ENCODE peak calls at places on chromosome 21, in seven cellular contexts. One of them, this sample, is unnamed.

GRCh38 chr21:46000731-46001641 is 19.4 kb downstream of the COL6A1 start:
- DNase-seq in pancreas: peak; percentile 52
- DNase-seq in choroid plexus epithelial cell: no peak
- DNase-seq in iris pigment epithelial cell: no peak
- DNase-seq in GM10248: no peak
- DNase-seq in breast epithelium: peak; percentile 49
- DNase-seq in stimulated activated CD4-positive, alpha-beta T cell treated with anti-CD3 and anti-CD28 coated beads, Interleukin-4, amount 100 ng/mL, for 4 hours: no peak
- DNase-seq in this sample: no peak

GRCh38 chr21:44657635-44658183 is at the start of gene KRTAP12-3:
- DNase-seq in pancreas: no peak
- DNase-seq in choroid plexus epithelial cell: no peak
- DNase-seq in iris pigment epithelial cell: no peak
- DNase-seq in GM10248: no peak
- DNase-seq in breast epithelium: no peak
- DNase-seq in stimulated activated CD4-positive, alpha-beta T cell treated with anti-CD3 and anti-CD28 coated beads, Interleukin-4, amount 100 ng/mL, for 4 hours: no peak
- DNase-seq in this sample: no peak

GRCh38 chr21:31236528-31236927 is 107.5 kb downstream of the TIAM1 start:
- DNase-seq in pancreas: no peak
- DNase-seq in choroid plexus epithelial cell: no peak
- DNase-seq in iris pigment epithelial cell: peak; percentile 53
- DNase-seq in GM10248: no peak
- DNase-seq in breast epithelium: no peak
- DNase-seq in stimulated activated CD4-positive, alpha-beta T cell treated with anti-CD3 and anti-CD28 coated beads, Interleukin-4, amount 100 ng/mL, for 4 hours: no peak
- DNase-seq in this sample: no peak

GRCh38 chr21:34846601-34847112 is 177.9 kb downstream of the CLIC6 start:
- DNase-seq in pancreas: no peak
- DNase-seq in choroid plexus epithelial cell: peak; percentile 93
- DNase-seq in iris pigment epithelial cell: peak; percentile 93
- DNase-seq in GM10248: no peak
- DNase-seq in breast epithelium: no peak
- DNase-seq in stimulated activated CD4-positive, alpha-beta T cell treated with anti-CD3 and anti-CD28 coated beads, Interleukin-4, amount 100 ng/mL, for 4 hours: no peak
- DNase-seq in this sample: no peak

GRCh38 chr21:42317341-42317741 is 2.1 kb upstream of the TFF3 start:
- DNase-seq in pancreas: no peak
- DNase-seq in choroid plexus epithelial cell: no peak
- DNase-seq in iris pigment epithelial cell: no peak
- DNase-seq in GM10248: no peak
- DNase-seq in breast epithelium: no peak
- DNase-seq in stimulated activated CD4-positive, alpha-beta T cell treated with anti-CD3 and anti-CD28 coated beads, Interleukin-4, amount 100 ng/mL, for 4 hours: no peak
- DNase-seq in this sample: peak; percentile 85

GRCh38 chr21:36949171-36950141 is 17.0 kb downstream of the HLCS start:
- DNase-seq in pancreas: no peak
- DNase-seq in choroid plexus epithelial cell: no peak
- DNase-seq in iris pigment epithelial cell: peak; percentile 27
- DNase-seq in GM10248: no peak
- DNase-seq in breast epithelium: no peak
- DNase-seq in stimulated activated CD4-positive, alpha-beta T cell treated with anti-CD3 and anti-CD28 coated beads, Interleukin-4, amount 100 ng/mL, for 4 hours: no peak
- DNase-seq in this sample: no peak

GRCh38 chr21:28719731-28720130 is 272.9 kb downstream of the LTN1 start:
- DNase-seq in pancreas: no peak
- DNase-seq in choroid plexus epithelial cell: peak; percentile 18
- DNase-seq in iris pigment epithelial cell: no peak
- DNase-seq in GM10248: no peak
- DNase-seq in breast epithelium: no peak
- DNase-seq in stimulated activated CD4-positive, alpha-beta T cell treated with anti-CD3 and anti-CD28 coated beads, Interleukin-4, amount 100 ng/mL, for 4 hours: no peak
- DNase-seq in this sample: no peak

GRCh38 chr21:29350246-29350779 is 51.6 kb downstream of the BACH1 start:
- DNase-seq in pancreas: no peak
- DNase-seq in choroid plexus epithelial cell: no peak
- DNase-seq in iris pigment epithelial cell: no peak
- DNase-seq in GM10248: no peak
- DNase-seq in breast epithelium: no peak
- DNase-seq in stimulated activated CD4-positive, alpha-beta T cell treated with anti-CD3 and anti-CD28 coated beads, Interleukin-4, amount 100 ng/mL, for 4 hours: no peak
- DNase-seq in this sample: no peak

GRCh38 chr21:18265955-18266354 is 21.3 kb downstream of the CHODL start:
- DNase-seq in pancreas: no peak
- DNase-seq in choroid plexus epithelial cell: peak; percentile 21
- DNase-seq in iris pigment epithelial cell: no peak
- DNase-seq in GM10248: no peak
- DNase-seq in breast epithelium: no peak
- DNase-seq in stimulated activated CD4-positive, alpha-beta T cell treated with anti-CD3 and anti-CD28 coated beads, Interleukin-4, amount 100 ng/mL, for 4 hours: no peak
- DNase-seq in this sample: no peak

GRCh38 chr21:33825898-33826297 is 89.7 kb downstream of the ATP5PO start:
- DNase-seq in pancreas: no peak
- DNase-seq in choroid plexus epithelial cell: peak; percentile 46
- DNase-seq in iris pigment epithelial cell: peak; percentile 62
- DNase-seq in GM10248: no peak
- DNase-seq in breast epithelium: no peak
- DNase-seq in stimulated activated CD4-positive, alpha-beta T cell treated with anti-CD3 and anti-CD28 coated beads, Interleukin-4, amount 100 ng/mL, for 4 hours: no peak
- DNase-seq in this sample: no peak

GRCh38 chr21:34583926-34584563 is 30.9 kb downstream of the RCAN1 start:
- DNase-seq in pancreas: no peak
- DNase-seq in choroid plexus epithelial cell: no peak
- DNase-seq in iris pigment epithelial cell: no peak
- DNase-seq in GM10248: no peak
- DNase-seq in breast epithelium: no peak
- DNase-seq in stimulated activated CD4-positive, alpha-beta T cell treated with anti-CD3 and anti-CD28 coated beads, Interleukin-4, amount 100 ng/mL, for 4 hours: no peak
- DNase-seq in this sample: no peak

GRCh38 chr21:14403681-14404318 is 20.9 kb upstream of the HSPA13 start:
- DNase-seq in pancreas: no peak
- DNase-seq in choroid plexus epithelial cell: peak; percentile 69
- DNase-seq in iris pigment epithelial cell: peak; percentile 42
- DNase-seq in GM10248: peak; percentile 29
- DNase-seq in breast epithelium: no peak
- DNase-seq in stimulated activated CD4-positive, alpha-beta T cell treated with anti-CD3 and anti-CD28 coated beads, Interleukin-4, amount 100 ng/mL, for 4 hours: no peak
- DNase-seq in this sample: peak; percentile 15

GRCh38 chr21:38479641-38480515 is 18.4 kb downstream of the ERG start:
- DNase-seq in pancreas: no peak
- DNase-seq in choroid plexus epithelial cell: no peak
- DNase-seq in iris pigment epithelial cell: no peak
- DNase-seq in GM10248: no peak
- DNase-seq in breast epithelium: no peak
- DNase-seq in stimulated activated CD4-positive, alpha-beta T cell treated with anti-CD3 and anti-CD28 coated beads, Interleukin-4, amount 100 ng/mL, for 4 hours: no peak
- DNase-seq in this sample: no peak

GRCh38 chr21:37984416-37984815 is 68.2 kb upstream of the KCNJ6 start:
- DNase-seq in pancreas: no peak
- DNase-seq in choroid plexus epithelial cell: no peak
- DNase-seq in iris pigment epithelial cell: no peak
- DNase-seq in GM10248: no peak
- DNase-seq in breast epithelium: no peak
- DNase-seq in stimulated activated CD4-positive, alpha-beta T cell treated with anti-CD3 and anti-CD28 coated beads, Interleukin-4, amount 100 ng/mL, for 4 hours: no peak
- DNase-seq in this sample: peak; percentile 36

GRCh38 chr21:45299026-45299863 is 11.6 kb upstream of the POFUT2 start:
- DNase-seq in pancreas: no peak
- DNase-seq in choroid plexus epithelial cell: peak; percentile 50
- DNase-seq in iris pigment epithelial cell: peak; percentile 68
- DNase-seq in GM10248: no peak
- DNase-seq in breast epithelium: peak; percentile 38
- DNase-seq in stimulated activated CD4-positive, alpha-beta T cell treated with anti-CD3 and anti-CD28 coated beads, Interleukin-4, amount 100 ng/mL, for 4 hours: no peak
- DNase-seq in this sample: no peak

GRCh38 chr21:29678616-29679015 is 261.2 kb downstream of the GRIK1 start:
- DNase-seq in pancreas: no peak
- DNase-seq in choroid plexus epithelial cell: peak; percentile 94
- DNase-seq in iris pigment epithelial cell: no peak
- DNase-seq in GM10248: no peak
- DNase-seq in breast epithelium: no peak
- DNase-seq in stimulated activated CD4-positive, alpha-beta T cell treated with anti-CD3 and anti-CD28 coated beads, Interleukin-4, amount 100 ng/mL, for 4 hours: no peak
- DNase-seq in this sample: no peak

GRCh38 chr21:36096398-36097290 is 26.8 kb downstream of the CBR1 start:
- DNase-seq in pancreas: no peak
- DNase-seq in choroid plexus epithelial cell: peak; percentile 7
- DNase-seq in iris pigment epithelial cell: no peak
- DNase-seq in GM10248: no peak
- DNase-seq in breast epithelium: no peak
- DNase-seq in stimulated activated CD4-positive, alpha-beta T cell treated with anti-CD3 and anti-CD28 coated beads, Interleukin-4, amount 100 ng/mL, for 4 hours: no peak
- DNase-seq in this sample: no peak

GRCh38 chr21:27206368-27206982 is 239.6 kb upstream of the ADAMTS5 start:
- DNase-seq in pancreas: no peak
- DNase-seq in choroid plexus epithelial cell: peak; percentile 33
- DNase-seq in iris pigment epithelial cell: peak; percentile 27
- DNase-seq in GM10248: no peak
- DNase-seq in breast epithelium: no peak
- DNase-seq in stimulated activated CD4-positive, alpha-beta T cell treated with anti-CD3 and anti-CD28 coated beads, Interleukin-4, amount 100 ng/mL, for 4 hours: no peak
- DNase-seq in this sample: no peak

GRCh38 chr21:36693144-36694040 is 5.5 kb upstream of the SIM2 start:
- DNase-seq in pancreas: no peak
- DNase-seq in choroid plexus epithelial cell: no peak
- DNase-seq in iris pigment epithelial cell: no peak
- DNase-seq in GM10248: peak; percentile 28
- DNase-seq in breast epithelium: no peak
- DNase-seq in stimulated activated CD4-positive, alpha-beta T cell treated with anti-CD3 and anti-CD28 coated beads, Interleukin-4, amount 100 ng/mL, for 4 hours: no peak
- DNase-seq in this sample: no peak

GRCh38 chr21:26756491-26757159 is 88.6 kb downstream of the ADAMTS1 start:
- DNase-seq in pancreas: no peak
- DNase-seq in choroid plexus epithelial cell: peak; percentile 73
- DNase-seq in iris pigment epithelial cell: peak; percentile 75
- DNase-seq in GM10248: no peak
- DNase-seq in breast epithelium: no peak
- DNase-seq in stimulated activated CD4-positive, alpha-beta T cell treated with anti-CD3 and anti-CD28 coated beads, Interleukin-4, amount 100 ng/mL, for 4 hours: no peak
- DNase-seq in this sample: no peak

GRCh38 chr21:41090981-41091380 is 77.0 kb upstream of the BACE2 start:
- DNase-seq in pancreas: no peak
- DNase-seq in choroid plexus epithelial cell: no peak
- DNase-seq in iris pigment epithelial cell: no peak
- DNase-seq in GM10248: no peak
- DNase-seq in breast epithelium: no peak
- DNase-seq in stimulated activated CD4-positive, alpha-beta T cell treated with anti-CD3 and anti-CD28 coated beads, Interleukin-4, amount 100 ng/mL, for 4 hours: no peak
- DNase-seq in this sample: no peak

GRCh38 chr21:23968008-23968407 is 1639.3 kb downstream of the MRPL39 start:
- DNase-seq in pancreas: no peak
- DNase-seq in choroid plexus epithelial cell: no peak
- DNase-seq in iris pigment epithelial cell: no peak
- DNase-seq in GM10248: no peak
- DNase-seq in breast epithelium: no peak
- DNase-seq in stimulated activated CD4-positive, alpha-beta T cell treated with anti-CD3 and anti-CD28 coated beads, Interleukin-4, amount 100 ng/mL, for 4 hours: no peak
- DNase-seq in this sample: peak; percentile 17

GRCh38 chr21:38126677-38127271 is 130.0 kb upstream of the KCNJ15 start:
- DNase-seq in pancreas: peak; percentile 70
- DNase-seq in choroid plexus epithelial cell: peak; percentile 59
- DNase-seq in iris pigment epithelial cell: peak; percentile 49
- DNase-seq in GM10248: peak; percentile 47
- DNase-seq in breast epithelium: no peak
- DNase-seq in stimulated activated CD4-positive, alpha-beta T cell treated with anti-CD3 and anti-CD28 coated beads, Interleukin-4, amount 100 ng/mL, for 4 hours: peak; percentile 25
- DNase-seq in this sample: peak; percentile 65

GRCh38 chr21:39182016-39182415 is 1.2 kb downstream of the PSMG1 start:
- DNase-seq in pancreas: no peak
- DNase-seq in choroid plexus epithelial cell: peak; percentile 21
- DNase-seq in iris pigment epithelial cell: no peak
- DNase-seq in GM10248: no peak
- DNase-seq in breast epithelium: no peak
- DNase-seq in stimulated activated CD4-positive, alpha-beta T cell treated with anti-CD3 and anti-CD28 coated beads, Interleukin-4, amount 100 ng/mL, for 4 hours: no peak
- DNase-seq in this sample: no peak

GRCh38 chr21:32770514-32771133 is 931 bp downstream of the PAXBP1 start:
- DNase-seq in pancreas: no peak
- DNase-seq in choroid plexus epithelial cell: peak; percentile 23
- DNase-seq in iris pigment epithelial cell: peak; percentile 31
- DNase-seq in GM10248: no peak
- DNase-seq in breast epithelium: no peak
- DNase-seq in stimulated activated CD4-positive, alpha-beta T cell treated with anti-CD3 and anti-CD28 coated beads, Interleukin-4, amount 100 ng/mL, for 4 hours: no peak
- DNase-seq in this sample: peak; percentile 4